ENCODE peak calls at places on chromosomes 3 and 15, in five cellular contexts. J, S, X, C and R are unnamed samples.

GRCh38 chr3:58575986-58576652 is 1.1 kb downstream of the FAM107A start:
- DNase-seq in S (no peak), J (no peak), C (no peak), X (no peak), R (no peak)

GRCh38 chr3:39096775-39097174 is 10.7 kb downstream of the GORASP1 start:
- DNase-seq in J (peak), X (no peak), C (no peak), S (no peak), R (peak)

GRCh38 chr15:82995938-82996337 is 9.9 kb downstream of the RAMAC start:
- DNase-seq in C (no peak), J (no peak), X (no peak), S (no peak), R (no peak)

GRCh38 chr3:187802928-187803259 is 57.6 kb upstream of the BCL6 start:
- DNase-seq in C (no peak), S (peak), X (no peak), J (no peak), R (no peak)

GRCh38 chr15:63082366-63082765 is 39.3 kb upstream of the LACTB start:
- DNase-seq in S (no peak), X (no peak), C (no peak), J (no peak), R (no peak)

GRCh38 chr3:33941804-33942203 is 143.4 kb downstream of the PDCD6IP start:
- DNase-seq in X (no peak), J (no peak), C (no peak), S (no peak), R (no peak)

GRCh38 chr3:17808994-17809393 is 66.6 kb upstream of the TBC1D5 start:
- DNase-seq in X (no peak), C (no peak), S (no peak), J (peak), R (peak)

GRCh38 chr3:46668116-46668515 is 25.4 kb downstream of the ALS2CL start:
- DNase-seq in C (no peak), J (no peak), S (peak), X (no peak), R (no peak)

GRCh38 chr3:67291287-67292252 is 293.5 kb downstream of the KBTBD8 start:
- DNase-seq in S (peak), X (no peak), C (no peak), J (no peak), R (no peak)

GRCh38 chr3:196117809-196118208 is 35.9 kb upstream of the TFRC start:
- DNase-seq in C (no peak), X (no peak), S (no peak), J (no peak), R (no peak)

GRCh38 chr3:139939681-139940190 is 4.8 kb downstream of the CLSTN2 start:
- DNase-seq in S (no peak), C (no peak), J (no peak), X (no peak), R (no peak)

GRCh38 chr15:83775738-83776137 is 121.8 kb downstream of the ADAMTSL3 start:
- DNase-seq in C (no peak), S (no peak), J (no peak), X (no peak), R (no peak)

GRCh38 chr15:95932676-95933075 is 397.8 kb upstream of the NR2F2 start:
- DNase-seq in C (peak), S (no peak), X (no peak), J (peak), R (no peak)

GRCh38 chr15:40345225-40345866 is 4.6 kb upstream of the CCDC9B start:
- DNase-seq in X (no peak), C (no peak), S (no peak), J (no peak), R (no peak)

GRCh38 chr3:124149081-124149480 is 157.2 kb upstream of the ROPN1 start:
- DNase-seq in J (no peak), C (no peak), S (no peak), X (no peak), R (no peak)

GRCh38 chr3:159669024-159669476 is 319.6 kb upstream of the IL12A start:
- DNase-seq in J (peak), X (no peak), C (no peak), S (no peak), R (no peak)

GRCh38 chr15:59168536-59168935 is 38.1 kb upstream of the LDHAL6B start:
- DNase-seq in C (no peak), J (peak), S (no peak), X (no peak), R (no peak)

GRCh38 chr3:157160652-157161480 is 919 bp upstream of the CCNL1 start:
- DNase-seq in X (peak), S (peak), C (peak), J (peak), R (peak)

GRCh38 chr3:39809995-39810595 is 686 bp downstream of the MYRIP start:
- DNase-seq in X (no peak), J (no peak), C (no peak), S (no peak), R (no peak)

GRCh38 chr3:114878119-114878839 is 268.8 kb downstream of the ZBTB20 start:
- DNase-seq in X (no peak), S (no peak), C (no peak), J (peak), R (no peak)

GRCh38 chr3:135655328-135655727 is 310.2 kb upstream of the PPP2R3A start:
- DNase-seq in C (no peak), S (no peak), X (no peak), J (no peak), R (no peak)

GRCh38 chr15:75921732-75922703 is 18.3 kb downstream of the FBXO22 start:
- DNase-seq in S (no peak), C (no peak), X (peak), J (peak), R (peak)

GRCh38 chr3:175489406-175489805 is 630.3 kb downstream of the NAALADL2 start:
- DNase-seq in C (no peak), X (no peak), S (no peak), J (no peak), R (no peak)

GRCh38 chr3:169323580-169324453 is 339.7 kb downstream of the MECOM start:
- DNase-seq in J (peak), S (no peak), C (no peak), X (no peak), R (peak)

GRCh38 chr3:73432723-73433032 is 192.1 kb downstream of the PDZRN3 start:
- DNase-seq in X (no peak), J (no peak), S (no peak), C (no peak), R (no peak)

GRCh38 chr3:4979401-4980228 is at the start of gene BHLHE40:
- DNase-seq in C (no peak), X (no peak), S (no peak), J (no peak), R (peak)

GRCh38 chr15:80730931-80731330 is 35.8 kb downstream of the ABHD17C start:
- DNase-seq in C (no peak), J (peak), X (no peak), S (no peak), R (no peak)

GRCh38 chr3:16523778-16524177 is 10.3 kb upstream of the RFTN1 start:
- DNase-seq in X (no peak), S (no peak), J (peak), C (no peak), R (peak)

GRCh38 chr3:32238027-32238815 is at the start of gene CMTM8:
- DNase-seq in C (peak), S (peak), J (peak), X (no peak), R (peak)

GRCh38 chr15:75198560-75199346 is 2.9 kb upstream of the C15orf39 start:
- DNase-seq in C (peak), J (peak), S (peak), X (no peak), R (no peak)

GRCh38 chr15:57861805-57862586 is 155.5 kb downstream of the POLR2M start:
- DNase-seq in S (no peak), C (no peak), J (peak), X (peak), R (peak)

GRCh38 chr15:26939398-26939797 is 31.6 kb upstream of the GABRG3 start:
- DNase-seq in X (no peak), C (no peak), S (no peak), J (no peak), R (no peak)

GRCh38 chr15:62059818-62060115 is 480 bp downstream of the VPS13C start:
- DNase-seq in X (no peak), S (peak), C (peak), J (peak), R (peak)

GRCh38 chr15:64896371-64897069 is 15.2 kb upstream of the ANKDD1A start:
- DNase-seq in C (no peak), J (no peak), S (no peak), X (no peak), R (no peak)

GRCh38 chr3:132464066-132464465 is 46.8 kb downstream of the DNAJC13 start:
- DNase-seq in C (no peak), J (peak), S (no peak), X (no peak), R (no peak)

GRCh38 chr3:48247401-48247807 is 6.5 kb downstream of the ZNF589 start:
- DNase-seq in X (no peak), S (no peak), C (no peak), J (peak), R (no peak)